ENCODE peak calls at places on chromosomes 16 and 17, in four cellular contexts. One of them, this sample, is unnamed.

GRCh38 chr17:73957564-73957963 is 245.9 kb upstream of the RPL38 start:
- DNase-seq in HepG2: no peak
- DNase-seq in GM12878: no peak
- DNase-seq in K562: no peak
- DNase-seq in this sample: no peak

GRCh38 chr16:49453001-49453400 is 79.4 kb downstream of the C16orf78 start:
- DNase-seq in HepG2: no peak
- DNase-seq in GM12878: no peak
- DNase-seq in K562: no peak
- DNase-seq in this sample: no peak

GRCh38 chr17:17712268-17712924 is 31.1 kb downstream of the RAI1 start:
- DNase-seq in GM12878: peak; percentile 68
- DNase-seq in K562: no peak
- DNase-seq in HepG2: no peak
- DNase-seq in this sample: no peak

GRCh38 chr16:897701-898100 is 73.1 kb downstream of the LMF1 start:
- DNase-seq in HepG2: no peak
- DNase-seq in GM12878: no peak
- DNase-seq in K562: no peak
- DNase-seq in this sample: no peak

GRCh38 chr17:67238976-67239375 is 6.0 kb downstream of the HELZ start:
- DNase-seq in HepG2: no peak
- DNase-seq in GM12878: no peak
- DNase-seq in K562: no peak
- DNase-seq in this sample: no peak

GRCh38 chr16:56691885-56692284 is 9.6 kb downstream of the MT1X start:
- DNase-seq in HepG2: peak; percentile 77
- DNase-seq in K562: no peak
- DNase-seq in GM12878: no peak
- DNase-seq in this sample: no peak

GRCh38 chr17:18217412-18218015 is 7.9 kb upstream of the LLGL1 start:
- DNase-seq in K562: peak; percentile 80
- DNase-seq in GM12878: peak; percentile 2
- DNase-seq in HepG2: peak; percentile 62
- DNase-seq in this sample: peak; percentile 88

GRCh38 chr17:62963296-62963695 is 2.7 kb upstream of the TANC2 start:
- DNase-seq in HepG2: no peak
- DNase-seq in K562: no peak
- DNase-seq in GM12878: no peak
- DNase-seq in this sample: no peak

GRCh38 chr17:885971-886571 is 93.5 kb downstream of the NXN start:
- DNase-seq in GM12878: no peak
- DNase-seq in HepG2: no peak
- DNase-seq in K562: no peak
- DNase-seq in this sample: no peak

GRCh38 chr16:68737730-68738590 is 868 bp downstream of the CDH1 start:
- DNase-seq in GM12878: no peak
- DNase-seq in K562: no peak
- DNase-seq in HepG2: no peak
- DNase-seq in this sample: no peak

GRCh38 chr17:7885357-7886226 is 3.0 kb upstream of the CHD3 start:
- DNase-seq in K562: peak; percentile 55
- DNase-seq in HepG2: no peak
- DNase-seq in GM12878: no peak
- DNase-seq in this sample: peak; percentile 77

GRCh38 chr17:59775786-59776350 is 68.4 kb downstream of the VMP1 start:
- DNase-seq in HepG2: no peak
- DNase-seq in GM12878: no peak
- DNase-seq in K562: no peak
- DNase-seq in this sample: no peak

GRCh38 chr16:57306676-57307341 is 22.3 kb upstream of the PLLP start:
- DNase-seq in HepG2: no peak
- DNase-seq in GM12878: no peak
- DNase-seq in K562: peak; percentile 15
- DNase-seq in this sample: no peak

GRCh38 chr17:2192367-2193028 is 111.1 kb downstream of the SMG6 start:
- DNase-seq in K562: no peak
- DNase-seq in HepG2: no peak
- DNase-seq in GM12878: peak; percentile 72
- DNase-seq in this sample: no peak

GRCh38 chr17:73952498-73953205 is 250.8 kb upstream of the RPL38 start:
- DNase-seq in HepG2: no peak
- DNase-seq in GM12878: no peak
- DNase-seq in K562: peak; percentile 58
- DNase-seq in this sample: peak; percentile 36

GRCh38 chr16:14373901-14374300 is 256.2 kb downstream of the PARN start:
- DNase-seq in K562: no peak
- DNase-seq in GM12878: no peak
- DNase-seq in HepG2: no peak
- DNase-seq in this sample: no peak

GRCh38 chr17:44221862-44222111 is 2.3 kb upstream of the UBTF start:
- DNase-seq in GM12878: no peak
- DNase-seq in K562: no peak
- DNase-seq in HepG2: no peak
- DNase-seq in this sample: no peak
- TF ChIP-seq FOXM1 in GM12878: no peak
- TF ChIP-seq FOXM1 in K562: no peak
- TF ChIP-seq FOXM1 in HepG2: no peak
- TF ChIP-seq FOXM1 in this sample: no peak

GRCh38 chr16:72501739-72502653 is 330.0 kb upstream of the PMFBP1 start:
- DNase-seq in GM12878: peak; percentile 42
- DNase-seq in K562: peak; percentile 47
- DNase-seq in HepG2: peak; percentile 73
- DNase-seq in this sample: peak; percentile 62
- TF ChIP-seq FOXK2 in GM12878: no peak
- TF ChIP-seq FOXK2 in K562: no peak
- TF ChIP-seq FOXK2 in HepG2: no peak
- TF ChIP-seq FOXK2 in this sample: no peak

GRCh38 chr17:80773243-80773991 is 218.2 kb upstream of the CHMP6 start:
- DNase-seq in GM12878: no peak
- DNase-seq in HepG2: no peak
- DNase-seq in K562: no peak
- DNase-seq in this sample: peak; percentile 41
- TF ChIP-seq SP1 in GM12878: no peak
- TF ChIP-seq SP1 in HepG2: no peak
- TF ChIP-seq SP1 in K562: no peak
- TF ChIP-seq SP1 in this sample: no peak

DNA sequence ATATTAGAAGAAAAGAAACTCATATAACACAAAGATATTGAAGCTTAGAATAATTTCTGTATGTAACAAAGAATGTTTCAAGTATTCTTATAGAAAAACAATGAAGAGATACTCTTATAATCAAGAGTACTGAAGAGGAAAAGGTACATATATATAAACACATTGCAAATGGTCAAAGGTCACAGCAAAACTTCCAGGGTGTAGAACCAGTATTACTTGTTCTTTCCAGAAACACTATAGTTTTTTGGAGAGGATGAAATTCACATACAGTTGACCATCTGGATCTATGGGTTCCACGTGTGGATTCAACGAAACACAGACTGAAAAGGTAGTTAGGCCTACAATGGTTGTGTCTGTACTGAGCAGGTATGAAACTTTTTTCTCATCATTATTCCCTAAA is 22.6 kb downstream of the PRPSAP1 start:
- DNase-seq in GM12878: no peak
- DNase-seq in HepG2: no peak
- DNase-seq in K562: no peak
- DNase-seq in this sample: no peak
- TF ChIP-seq FOXM1 in GM12878: no peak
- TF ChIP-seq FOXM1 in HepG2: no peak
- TF ChIP-seq FOXM1 in K562: no peak
- TF ChIP-seq FOXM1 in this sample: no peak

GRCh38 chr16:86975445-86975844 is 341.7 kb downstream of the C16orf95 start:
- DNase-seq in K562: peak; percentile 69
- DNase-seq in GM12878: no peak
- DNase-seq in HepG2: no peak
- DNase-seq in this sample: peak; percentile 69
- TF ChIP-seq FOXK2 in K562: no peak
- TF ChIP-seq FOXK2 in GM12878: no peak
- TF ChIP-seq FOXK2 in HepG2: no peak
- TF ChIP-seq FOXK2 in this sample: no peak

GRCh38 chr17:72447251-72447640 is 326.4 kb downstream of the SOX9 start:
- DNase-seq in GM12878: no peak
- DNase-seq in HepG2: peak; percentile 83
- DNase-seq in K562: no peak
- DNase-seq in this sample: no peak
- TF ChIP-seq SP1 in GM12878: no peak
- TF ChIP-seq SP1 in HepG2: no peak
- TF ChIP-seq SP1 in K562: no peak
- TF ChIP-seq SP1 in this sample: no peak

GRCh38 chr17:29155966-29156338 is 24.2 kb downstream of the MYO18A start:
- DNase-seq in GM12878: no peak
- DNase-seq in HepG2: no peak
- DNase-seq in K562: no peak
- DNase-seq in this sample: no peak

GRCh38 chr17:29154516-29155234 is 25.5 kb downstream of the MYO18A start:
- DNase-seq in HepG2: no peak
- DNase-seq in GM12878: no peak
- DNase-seq in K562: peak; percentile 15
- DNase-seq in this sample: no peak

GRCh38 chr17:29156781-29157180 is 23.4 kb downstream of the MYO18A start:
- DNase-seq in HepG2: no peak
- DNase-seq in K562: no peak
- DNase-seq in GM12878: no peak
- DNase-seq in this sample: no peak

GRCh38 chr17:29157310-29157709 is 22.9 kb downstream of the MYO18A start:
- DNase-seq in HepG2: no peak
- DNase-seq in K562: peak; percentile 6
- DNase-seq in GM12878: no peak
- DNase-seq in this sample: no peak

GRCh38 chr17:29155235-29155965 is 24.8 kb downstream of the MYO18A start:
- DNase-seq in HepG2: peak; percentile 85
- DNase-seq in GM12878: no peak
- DNase-seq in K562: peak; percentile 71
- DNase-seq in this sample: no peak
- TF ChIP-seq FOXM1 in HepG2: no peak
- TF ChIP-seq FOXM1 in GM12878: no peak
- TF ChIP-seq FOXM1 in K562: no peak
- TF ChIP-seq FOXM1 in this sample: no peak

GRCh38 chr17:75079023-75079373 is 8.8 kb upstream of the SLC16A5 start:
- DNase-seq in GM12878: no peak
- DNase-seq in K562: no peak
- DNase-seq in HepG2: no peak
- DNase-seq in this sample: no peak

GRCh38 chr17:75077072-75077489 is 10.7 kb upstream of the SLC16A5 start:
- DNase-seq in K562: no peak
- DNase-seq in HepG2: peak; percentile 76
- DNase-seq in GM12878: no peak
- DNase-seq in this sample: no peak

GRCh38 chr17:75077490-75078096 is 10.2 kb upstream of the SLC16A5 start:
- DNase-seq in K562: no peak
- DNase-seq in HepG2: no peak
- DNase-seq in GM12878: no peak
- DNase-seq in this sample: no peak

GRCh38 chr17:75075597-75076253 is 12.0 kb upstream of the SLC16A5 start:
- DNase-seq in K562: no peak
- DNase-seq in GM12878: no peak
- DNase-seq in HepG2: no peak
- DNase-seq in this sample: no peak

DNA sequence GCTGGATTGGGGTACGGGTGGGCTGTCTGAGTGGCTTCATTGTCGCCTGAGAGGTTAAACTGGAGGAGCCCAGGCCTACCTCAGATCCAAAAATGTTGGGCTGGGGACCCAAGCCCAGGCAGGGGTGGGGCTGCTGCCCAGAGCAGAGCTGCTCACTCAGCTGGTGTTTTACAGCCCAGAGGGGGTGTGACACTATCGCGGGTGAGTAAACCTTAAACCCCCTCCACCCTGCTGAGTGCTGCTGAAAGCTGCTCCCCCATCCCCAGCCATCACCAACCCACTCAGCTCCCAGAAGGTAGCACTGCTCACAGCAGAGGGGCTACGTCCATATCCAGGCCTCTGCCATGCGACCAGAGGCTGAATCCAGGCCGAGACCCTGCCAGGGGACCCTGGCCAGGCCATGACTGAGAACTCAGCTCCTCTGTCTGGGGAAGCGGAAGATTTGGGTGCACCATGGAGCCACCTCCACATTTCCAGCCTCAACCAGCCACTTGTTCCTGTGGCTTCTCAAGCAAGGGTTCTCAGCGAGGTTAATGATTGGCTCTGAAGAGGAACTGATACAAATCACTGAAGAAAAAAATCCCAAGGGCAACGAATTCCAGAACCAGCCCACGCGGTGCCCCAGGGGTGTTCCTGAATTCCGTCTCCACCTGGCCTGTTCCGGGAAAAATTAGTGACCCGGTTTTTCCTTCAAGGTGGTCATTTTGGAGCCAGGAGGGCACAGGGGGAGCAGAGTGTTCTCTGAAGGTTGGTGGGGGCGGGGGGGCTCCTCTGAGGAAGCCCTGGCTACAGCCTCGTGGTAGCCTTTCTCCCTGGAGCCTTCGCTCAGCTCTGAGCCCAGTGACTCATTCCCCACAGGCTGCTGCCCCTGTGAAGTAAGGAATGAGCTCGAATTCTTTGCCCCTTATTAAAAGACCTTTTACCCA is 9.4 kb upstream of the SLC16A5 start:
- DNase-seq in GM12878: peak; percentile 40
- DNase-seq in HepG2: no peak
- DNase-seq in K562: no peak
- DNase-seq in this sample: no peak
- TF ChIP-seq FOXK2 in GM12878: no peak
- TF ChIP-seq FOXK2 in HepG2: no peak
- TF ChIP-seq FOXK2 in K562: no peak
- TF ChIP-seq FOXK2 in this sample: no peak

This sample was measured in HEK293T.